ENCODE peak calls at places on chromosomes 7 and 10, in six cellular contexts. Q is H9; T is PC-9; H is upper lobe of left lung; E is left ventricle myocardium inferior; D is CD8-positive, alpha-beta memory T cell. R is an unnamed sample.

GRCh38 chr10:95360122-95360715 is 69.4 kb upstream of the PDLIM1 start:
- DNase-seq in H (peak; percentile 41), D (no peak), T (peak; percentile 41), Q (no peak), E (no peak), R (peak; percentile 27)

GRCh38 chr7:130356121-130356759 is 11.6 kb downstream of the CPA5 start:
- DNase-seq in T (peak; percentile 99), Q (peak; percentile 76), E (peak; percentile 31), H (peak; percentile 20), D (no peak), R (no peak)

GRCh38 chr7:40882071-40882658 is 747.4 kb downstream of the SUGCT start:
- DNase-seq in D (no peak), E (no peak), H (no peak), T (no peak), Q (no peak), R (no peak)

GRCh38 chr7:71752171-71752935 is 620.4 kb downstream of the GALNT17 start:
- DNase-seq in D (no peak), H (peak; percentile 37), T (no peak), E (peak; percentile 40), Q (peak; percentile 91), R (peak; percentile 58)

GRCh38 chr10:57657164-57657765 is 610.4 kb downstream of the IPMK start:
- DNase-seq in D (no peak), H (peak; percentile 34), E (peak; percentile 22), Q (peak; percentile 71), T (peak; percentile 43), R (peak; percentile 60)

GRCh38 chr10:68553138-68553537 is 7.0 kb upstream of the TET1 start:
- DNase-seq in T (no peak), Q (peak; percentile 58), E (no peak), H (no peak), D (no peak), R (no peak)

GRCh38 chr7:107167483-107168232 is 1.1 kb upstream of the HBP1 start:
- DNase-seq in H (peak; percentile 78), Q (no peak), E (peak; percentile 50), T (peak; percentile 79), D (peak; percentile 63), R (peak; percentile 79)

GRCh38 chr10:94292448-94293118 is 70.2 kb downstream of the NOC3L start:
- DNase-seq in Q (no peak), T (no peak), E (peak; percentile 59), D (no peak), H (no peak), R (no peak)

GRCh38 chr7:68676789-68677535 is 921.3 kb upstream of the AUTS2 start:
- DNase-seq in Q (no peak), H (no peak), E (no peak), T (no peak), D (no peak), R (no peak)

GRCh38 chr10:44979281-44980181 is 922 bp upstream of the DEPP1 start:
- DNase-seq in Q (no peak), E (no peak), D (no peak), T (peak; percentile 82), H (peak; percentile 19), R (no peak)

GRCh38 chr7:154640266-154640865 is 362.6 kb downstream of the PAXIP1 start:
- DNase-seq in H (no peak), T (no peak), E (no peak), Q (peak; percentile 45), D (no peak), R (peak; percentile 38)

GRCh38 chr7:112192236-112193154 is 13.7 kb downstream of the DOCK4 start:
- DNase-seq in Q (no peak), D (no peak), H (no peak), T (peak; percentile 73), E (no peak), R (no peak)

GRCh38 chr7:140512317-140513000 is 33.2 kb upstream of the MKRN1 start:
- DNase-seq in T (peak; percentile 89), E (peak; percentile 48), D (no peak), H (peak; percentile 66), Q (no peak), R (no peak)

GRCh38 chr10:5692476-5693358 is 8.1 kb downstream of the TASOR2 start:
- DNase-seq in E (peak; percentile 53), T (no peak), H (peak; percentile 64), D (peak; percentile 50), Q (peak; percentile 62), R (no peak)

GRCh38 chr7:36019538-36019937 is 133.5 kb upstream of the EEPD1 start:
- DNase-seq in T (no peak), H (no peak), D (no peak), Q (no peak), E (no peak), R (no peak)

GRCh38 chr10:108970016-108970415 is 953.3 kb downstream of the XPNPEP1 start:
- DNase-seq in H (no peak), T (no peak), Q (peak; percentile 40), D (no peak), E (no peak), R (peak; percentile 62)

DNA sequence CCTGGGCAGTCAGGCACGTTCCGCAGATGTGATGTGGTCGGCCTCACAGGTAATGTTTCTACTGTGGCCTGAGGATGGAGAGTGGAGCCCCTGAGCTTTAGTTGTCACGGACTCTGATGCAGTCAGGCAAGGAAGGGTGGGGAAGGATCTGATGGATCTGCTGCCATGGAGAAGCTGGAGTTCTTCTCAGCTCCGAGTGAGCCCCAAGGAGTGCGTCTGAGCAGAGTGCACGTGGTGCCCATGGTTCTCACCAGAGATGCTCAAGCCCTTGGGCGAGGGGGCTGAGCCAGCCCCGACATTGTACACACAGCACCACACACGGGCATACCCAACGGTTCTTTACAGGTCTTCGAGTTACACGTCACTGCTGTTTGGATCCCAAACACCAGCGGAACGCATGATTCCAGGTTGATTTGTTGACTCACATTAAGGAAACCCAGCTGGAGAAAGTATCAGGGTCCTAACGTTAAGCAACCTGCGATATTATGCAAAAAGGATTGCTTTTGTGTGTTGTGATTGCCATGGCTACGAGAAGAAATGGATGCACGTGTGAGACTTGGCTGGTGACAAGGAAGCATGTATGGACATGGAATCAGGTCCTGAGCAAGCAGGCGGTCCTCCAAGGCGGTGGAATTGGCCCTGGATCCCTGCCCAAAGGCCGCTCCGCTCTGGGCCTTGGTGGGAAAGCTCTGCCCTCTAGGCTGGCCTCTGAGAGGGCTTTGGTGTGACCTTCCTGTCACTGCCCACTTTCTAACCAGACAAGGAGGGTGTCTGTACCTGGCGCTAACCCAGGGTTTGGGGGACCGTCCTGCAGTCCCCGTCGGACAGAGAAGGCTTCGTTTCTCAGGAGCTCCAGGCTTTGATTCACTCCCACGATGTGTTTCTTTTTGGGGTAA is 192.2 kb downstream of the EBF3 start:
- DNase-seq in D (no peak), H (peak; percentile 19), E (no peak), Q (peak; percentile 14), T (no peak), R (no peak)
- H3K27ac ChIP-seq in D (no peak overlapping the region), H (no peak overlapping the region), E (no peak overlapping the region), Q (no peak overlapping the region), T (no peak overlapping the region), R (no peak overlapping the region)

GRCh38 chr7:47379629-47380324 is 202.1 kb downstream of the TNS3 start:
- DNase-seq in H (peak; percentile 53), Q (peak; percentile 47), E (peak; percentile 85), D (no peak), T (no peak), R (no peak)
- H3K27ac ChIP-seq in H (peak overlapping the region; percentile 61), Q (no peak overlapping the region), E (peak overlapping the region; percentile 86), D (no peak overlapping the region), T (no peak overlapping the region), R (no peak overlapping the region)

GRCh38 chr10:91610444-91610843 is 22.4 kb downstream of the PPP1R3C start:
- DNase-seq in T (no peak), Q (no peak), D (no peak), E (no peak), H (no peak), R (no peak)

GRCh38 chr10:91605968-91606367 is 26.9 kb downstream of the PPP1R3C start:
- DNase-seq in D (no peak), Q (no peak), T (no peak), E (no peak), H (no peak), R (no peak)

GRCh38 chr10:91610919-91611318 is 22.0 kb downstream of the PPP1R3C start:
- DNase-seq in T (no peak), E (no peak), H (no peak), Q (no peak), D (no peak), R (no peak)

GRCh38 chr10:91604936-91605534 is 27.8 kb downstream of the PPP1R3C start:
- DNase-seq in T (peak; percentile 48), E (no peak), Q (no peak), H (no peak), D (no peak), R (no peak)

DNA sequence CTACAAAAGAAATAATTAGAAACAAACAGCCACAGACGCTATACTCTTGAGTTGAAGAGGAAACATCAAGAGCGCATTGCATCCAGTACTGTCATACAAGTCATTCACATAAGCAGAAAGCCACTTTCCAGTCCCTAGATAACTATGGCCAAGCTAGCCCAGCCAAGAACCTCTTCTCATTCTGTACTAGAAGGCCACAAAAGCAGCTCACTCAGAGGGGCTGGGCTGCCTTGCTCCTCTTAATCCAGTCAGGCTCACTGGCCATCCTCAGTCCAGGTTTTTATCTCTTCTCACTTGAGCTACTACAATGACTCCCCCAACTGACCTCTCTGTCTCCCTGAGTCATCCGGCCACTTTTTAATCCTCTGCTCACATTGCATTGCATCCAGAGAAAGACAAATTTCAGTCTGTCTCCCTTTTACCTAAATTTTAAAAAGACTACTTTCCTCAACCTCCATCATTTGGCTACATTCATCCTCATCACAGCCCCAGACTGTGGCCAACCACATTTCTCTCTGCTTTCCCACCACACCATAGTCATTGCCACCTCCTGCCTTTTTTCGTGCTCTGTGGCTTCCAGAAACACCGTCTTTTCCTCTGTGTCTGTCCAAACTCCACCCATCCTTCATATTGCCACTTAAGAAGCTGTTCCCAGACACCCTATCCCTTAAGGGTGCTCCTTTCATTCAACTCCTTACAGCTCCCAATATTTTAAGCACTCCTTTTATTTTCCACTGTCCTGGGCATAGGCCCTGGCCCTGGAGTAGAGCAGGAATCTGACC is 25.0 kb downstream of the PPP1R3C start:
- DNase-seq in H (no peak), D (no peak), E (peak; percentile 20), T (no peak), Q (no peak), R (no peak)
- H3K27ac ChIP-seq in H (peak overlapping the region; percentile 68), D (peak overlapping the region; percentile 80), E (peak overlapping the region; percentile 93), T (no peak overlapping the region), Q (no peak overlapping the region), R (no peak overlapping the region)

DNA sequence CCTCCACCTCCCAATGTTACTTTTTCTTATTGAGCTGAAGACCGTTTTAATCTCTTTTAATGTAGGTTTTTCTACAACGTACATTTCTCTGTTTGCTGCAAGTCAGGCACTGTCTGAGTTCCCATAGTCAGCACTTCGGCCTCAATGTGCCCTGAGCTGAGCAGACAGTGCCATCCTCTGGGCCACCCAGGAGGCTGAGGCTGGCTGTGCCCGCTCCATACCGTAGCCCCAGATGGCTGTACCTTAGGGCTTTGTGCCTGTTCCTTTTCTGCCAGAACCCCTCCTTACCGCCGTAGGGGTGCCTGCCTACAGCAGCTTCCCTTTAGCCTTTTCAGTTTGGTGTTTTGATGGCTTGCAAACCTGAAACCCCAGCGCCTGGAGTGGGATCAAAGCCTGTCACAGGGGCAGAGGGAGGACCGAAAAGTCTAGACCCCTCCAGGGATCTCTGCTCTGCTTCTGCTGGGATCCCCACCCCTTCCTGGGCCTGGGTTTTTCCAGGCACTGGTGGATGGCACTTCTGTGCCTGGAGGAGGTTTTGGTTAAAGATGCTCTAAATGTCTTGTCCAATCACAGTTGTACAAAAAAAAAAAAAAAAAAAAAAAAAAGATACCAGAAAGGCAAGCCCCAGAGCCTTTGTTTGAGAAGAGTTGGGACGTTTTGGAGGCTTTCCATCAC is 9.0 kb downstream of the AGAP3 start:
- DNase-seq in Q (no peak), T (no peak), E (no peak), H (no peak), D (no peak), R (no peak)
- H3K27ac ChIP-seq in Q (no peak overlapping the region), T (no peak overlapping the region), E (no peak overlapping the region), H (no peak overlapping the region), D (no peak overlapping the region), R (no peak overlapping the region)